ENCODE peak calls at places on chromosomes 4 and X, in six cellular contexts. One of them, this sample, is unnamed.

GRCh38 chrX:75893281-75893680 is 108.2 kb upstream of the MAGEE2 start:
- DNase-seq in psoas muscle: no peak
- DNase-seq in left lung: no peak
- DNase-seq in GM23338: no peak
- DNase-seq in uterus: no peak
- DNase-seq in endothelial cell of umbilical vein: no peak
- DNase-seq in this sample: no peak

GRCh38 chrX:97398030-97398551 is 514.4 kb downstream of the RPA4 start:
- DNase-seq in psoas muscle: no peak
- DNase-seq in left lung: no peak
- DNase-seq in GM23338: no peak
- DNase-seq in uterus: no peak
- DNase-seq in endothelial cell of umbilical vein: no peak
- DNase-seq in this sample: no peak

GRCh38 chr4:153780221-153780620 is 8.7 kb downstream of the SFRP2 start:
- DNase-seq in psoas muscle: no peak
- DNase-seq in left lung: no peak
- DNase-seq in GM23338: no peak
- DNase-seq in uterus: no peak
- DNase-seq in endothelial cell of umbilical vein: no peak
- DNase-seq in this sample: no peak

GRCh38 chr4:141713771-141714445 is 77.5 kb downstream of the IL15 start:
- DNase-seq in psoas muscle: no peak
- DNase-seq in left lung: no peak
- DNase-seq in GM23338: peak; percentile 32
- DNase-seq in uterus: no peak
- DNase-seq in endothelial cell of umbilical vein: peak; percentile 34
- DNase-seq in this sample: peak; percentile 35

GRCh38 chrX:48787809-48788471 is 1.6 kb downstream of the GATA1 start:
- DNase-seq in psoas muscle: no peak
- DNase-seq in left lung: no peak
- DNase-seq in GM23338: no peak
- DNase-seq in uterus: no peak
- DNase-seq in endothelial cell of umbilical vein: no peak
- DNase-seq in this sample: no peak

GRCh38 chr4:78061939-78062603 is 4.9 kb downstream of the FRAS1 start:
- DNase-seq in psoas muscle: no peak
- DNase-seq in left lung: no peak
- DNase-seq in GM23338: no peak
- DNase-seq in uterus: no peak
- DNase-seq in endothelial cell of umbilical vein: no peak
- DNase-seq in this sample: no peak

GRCh38 chrX:80174925-80175574 is 160.5 kb downstream of the TBX22 start:
- DNase-seq in psoas muscle: peak; percentile 50
- DNase-seq in left lung: no peak
- DNase-seq in GM23338: no peak
- DNase-seq in uterus: peak; percentile 12
- DNase-seq in endothelial cell of umbilical vein: no peak
- DNase-seq in this sample: peak; percentile 64

GRCh38 chrX:120536056-120536455 is 24.7 kb downstream of the CUL4B start:
- DNase-seq in psoas muscle: no peak
- DNase-seq in left lung: no peak
- DNase-seq in GM23338: no peak
- DNase-seq in uterus: no peak
- DNase-seq in endothelial cell of umbilical vein: no peak
- DNase-seq in this sample: no peak

GRCh38 chrX:44529315-44529714 is 13.3 kb downstream of the FUNDC1 start:
- DNase-seq in psoas muscle: no peak
- DNase-seq in left lung: no peak
- DNase-seq in GM23338: no peak
- DNase-seq in uterus: no peak
- DNase-seq in endothelial cell of umbilical vein: no peak
- DNase-seq in this sample: no peak

GRCh38 chrX:130084651-130085237 is 25.6 kb downstream of the ELF4 start:
- DNase-seq in psoas muscle: no peak
- DNase-seq in left lung: no peak
- DNase-seq in GM23338: no peak
- DNase-seq in uterus: no peak
- DNase-seq in endothelial cell of umbilical vein: no peak
- DNase-seq in this sample: no peak

GRCh38 chr4:1396806-1397455 is 9.3 kb downstream of the NKX1-1 start:
- DNase-seq in psoas muscle: no peak
- DNase-seq in left lung: peak; percentile 40
- DNase-seq in GM23338: no peak
- DNase-seq in uterus: no peak
- DNase-seq in endothelial cell of umbilical vein: no peak
- DNase-seq in this sample: no peak

GRCh38 chr4:1532549-1533395 is 126.5 kb upstream of the NKX1-1 start:
- DNase-seq in psoas muscle: peak; percentile 9
- DNase-seq in left lung: peak; percentile 74
- DNase-seq in GM23338: no peak
- DNase-seq in uterus: no peak
- DNase-seq in endothelial cell of umbilical vein: no peak
- DNase-seq in this sample: no peak

GRCh38 chr4:114811564-114812360 is 213.2 kb downstream of the UGT8 start:
- DNase-seq in psoas muscle: no peak
- DNase-seq in left lung: no peak
- DNase-seq in GM23338: no peak
- DNase-seq in uterus: no peak
- DNase-seq in endothelial cell of umbilical vein: no peak
- DNase-seq in this sample: no peak

GRCh38 chr4:184384056-184384809 is 90.1 kb downstream of the IRF2 start:
- DNase-seq in psoas muscle: no peak
- DNase-seq in left lung: no peak
- DNase-seq in GM23338: peak; percentile 26
- DNase-seq in uterus: no peak
- DNase-seq in endothelial cell of umbilical vein: peak; percentile 74
- DNase-seq in this sample: peak; percentile 28

DNA sequence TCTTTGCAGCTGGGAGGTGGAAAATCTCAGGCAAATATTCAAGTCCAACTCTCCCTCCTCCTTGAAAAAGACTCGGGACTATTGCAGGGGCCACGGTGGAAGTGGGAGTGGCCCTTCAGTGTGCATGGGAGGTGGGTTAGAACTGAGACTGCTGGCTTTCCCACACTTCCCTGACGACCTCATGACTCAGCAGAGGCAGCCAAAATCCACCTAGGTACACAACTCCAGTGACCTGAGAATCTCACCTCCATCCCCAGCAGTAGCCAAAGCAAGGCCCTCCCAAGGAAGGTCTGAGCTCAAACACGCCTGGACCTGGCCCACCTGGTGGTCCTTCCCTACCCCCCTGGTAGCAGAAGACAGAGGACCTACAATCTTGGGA is 6.2 kb upstream of the UGT2B17 start:
- DNase-seq in psoas muscle: no peak
- DNase-seq in left lung: no peak
- DNase-seq in GM23338: no peak
- DNase-seq in uterus: no peak
- DNase-seq in endothelial cell of umbilical vein: no peak
- DNase-seq in this sample: no peak
- H3K27ac ChIP-seq in psoas muscle: no peak overlapping the region
- H3K27ac ChIP-seq in left lung: no peak overlapping the region
- H3K27ac ChIP-seq in GM23338: no peak overlapping the region
- H3K27ac ChIP-seq in uterus: no peak overlapping the region
- H3K27ac ChIP-seq in endothelial cell of umbilical vein: no peak overlapping the region
- H3K27ac ChIP-seq in this sample: no peak overlapping the region

GRCh38 chr4:168720396-168720795 is 223.5 kb downstream of the PALLD start:
- DNase-seq in psoas muscle: no peak
- DNase-seq in left lung: no peak
- DNase-seq in GM23338: no peak
- DNase-seq in uterus: no peak
- DNase-seq in endothelial cell of umbilical vein: no peak
- DNase-seq in this sample: no peak
- H3K4me3 ChIP-seq in psoas muscle: no peak overlapping the region
- H3K4me3 ChIP-seq in left lung: no peak overlapping the region
- H3K4me3 ChIP-seq in GM23338: no peak overlapping the region
- H3K4me3 ChIP-seq in uterus: no peak overlapping the region
- H3K4me3 ChIP-seq in endothelial cell of umbilical vein: no peak overlapping the region
- H3K4me3 ChIP-seq in this sample: no peak overlapping the region

DNA sequence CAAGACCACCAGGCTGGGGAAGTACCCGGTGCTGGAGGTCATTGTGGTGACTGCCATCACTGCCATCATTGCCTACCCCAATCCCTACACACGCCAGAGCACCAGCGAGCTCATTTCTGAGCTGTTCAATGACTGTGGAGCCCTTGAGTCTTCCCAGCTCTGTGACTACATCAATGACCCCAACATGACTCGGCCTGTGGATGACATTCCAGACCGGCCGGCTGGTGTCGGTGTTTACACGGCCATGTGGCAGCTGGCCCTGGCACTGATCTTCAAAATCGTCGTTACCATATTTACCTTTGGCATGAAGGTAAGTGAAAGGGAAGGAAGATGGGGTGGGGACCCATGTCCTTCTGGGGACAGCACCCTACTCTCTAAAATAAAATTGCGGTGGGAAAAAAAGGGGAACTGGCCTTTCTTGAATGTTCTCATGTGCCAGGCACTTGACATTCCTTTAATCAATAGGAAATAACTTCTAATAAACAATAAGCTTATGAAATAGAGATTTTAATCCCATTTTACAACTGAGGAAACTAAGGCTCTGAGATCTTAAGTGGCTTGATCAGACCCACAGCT is 51.6 kb downstream of the CLCN4 start:
- DNase-seq in psoas muscle: no peak
- DNase-seq in left lung: no peak
- DNase-seq in GM23338: no peak
- DNase-seq in uterus: no peak
- DNase-seq in endothelial cell of umbilical vein: no peak
- DNase-seq in this sample: no peak
- H3K27ac ChIP-seq in psoas muscle: no peak overlapping the region
- H3K27ac ChIP-seq in left lung: no peak overlapping the region
- H3K27ac ChIP-seq in GM23338: no peak overlapping the region
- H3K27ac ChIP-seq in uterus: no peak overlapping the region
- H3K27ac ChIP-seq in endothelial cell of umbilical vein: no peak overlapping the region
- H3K27ac ChIP-seq in this sample: no peak overlapping the region

DNA sequence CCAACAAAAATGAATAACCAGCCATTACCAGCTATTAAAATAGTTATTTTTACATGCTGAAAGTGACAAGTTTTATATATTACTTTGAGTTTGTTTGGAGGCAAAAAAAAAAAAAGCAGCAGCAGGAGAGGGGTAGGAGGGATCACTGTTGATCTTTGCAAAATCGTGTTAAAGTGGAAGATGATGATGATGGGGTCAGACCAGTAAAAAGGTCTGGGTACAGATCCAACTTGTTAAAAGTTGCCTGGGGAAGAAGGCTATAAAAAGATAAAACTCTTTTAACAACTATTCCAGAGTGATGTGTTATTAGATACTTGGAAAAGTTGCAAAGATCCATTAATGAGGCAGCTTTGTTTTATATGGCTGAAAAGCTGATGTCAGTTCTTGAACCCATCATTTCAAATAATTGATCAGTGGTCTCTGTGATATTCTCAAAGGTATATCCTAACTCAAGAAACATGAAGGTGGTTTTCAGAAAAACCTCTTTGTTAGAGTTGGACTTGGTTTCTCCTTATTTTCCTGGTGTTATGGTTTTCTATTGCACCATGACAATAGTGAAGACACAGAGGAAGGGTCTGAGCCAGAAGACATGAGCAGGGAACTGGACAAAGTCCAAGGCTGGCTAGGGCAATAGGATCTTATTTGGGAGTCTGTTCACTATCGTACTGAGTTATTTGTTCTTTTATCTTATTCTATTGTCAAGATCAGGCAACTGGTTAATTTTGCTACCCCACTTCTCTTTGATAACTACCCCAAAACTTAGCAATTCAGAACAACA is 44.8 kb downstream of the EDNRA start:
- DNase-seq in psoas muscle: no peak
- DNase-seq in left lung: no peak
- DNase-seq in GM23338: no peak
- DNase-seq in uterus: peak; percentile 46
- DNase-seq in endothelial cell of umbilical vein: no peak
- DNase-seq in this sample: no peak
- H3K4me3 ChIP-seq in psoas muscle: no peak overlapping the region
- H3K4me3 ChIP-seq in left lung: no peak overlapping the region
- H3K4me3 ChIP-seq in GM23338: no peak overlapping the region
- H3K4me3 ChIP-seq in uterus: no peak overlapping the region
- H3K4me3 ChIP-seq in endothelial cell of umbilical vein: no peak overlapping the region
- H3K4me3 ChIP-seq in this sample: no peak overlapping the region